ENCODE peak calls at places on chromosomes 16 and 17, in ten cellular contexts. U is left cardiac atrium; V is NCI-H1436; C is head of caudate nucleus; M is left colon; S is HFFc6; O is stimulated activated naive CD8-positive, alpha-beta T cell treated with anti-CD3 and anti-CD28 coated beads, Interleukin-15, amount 100 ng/mL, for 72 hours; N is A172; Q is ACHN; A is stimulated activated CD8-positive, alpha-beta memory T cell treated with anti-CD3 and anti-CD28 coated beads, Interleukin-15, amount 100 ng/mL, for 24 hours. Z is an unnamed sample.

GRCh38 chr17:30340957-30341356 is 7.1 kb upstream of the TMIGD1 start:
- DNase-seq in O (no peak), M (no peak), V (no peak), Q (no peak), U (no peak), C (no peak), S (no peak), A (no peak), N (no peak), Z (no peak)

GRCh38 chr16:76577003-76577402 is 299.8 kb downstream of the CNTNAP4 start:
- DNase-seq in U (no peak), O (no peak), M (no peak), C (no peak), V (no peak), A (no peak), Q (no peak), N (no peak), S (no peak), Z (no peak)

GRCh38 chr17:57104461-57105175 is 19.6 kb downstream of the AKAP1 start:
- DNase-seq in A (no peak), N (peak; percentile 74), O (no peak), U (no peak), M (no peak), C (no peak), V (no peak), S (peak; percentile 79), Q (peak; percentile 16), Z (no peak)

GRCh38 chr16:55737318-55737717 is 81.5 kb downstream of the SLC6A2 start:
- DNase-seq in S (no peak), O (no peak), Q (no peak), N (no peak), M (no peak), V (no peak), U (no peak), C (no peak), A (no peak), Z (no peak)

GRCh38 chr17:61492759-61493526 is 40.7 kb downstream of the TBX4 start:
- DNase-seq in C (no peak), N (peak; percentile 43), A (no peak), Q (no peak), S (peak; percentile 74), U (no peak), V (no peak), M (no peak), O (no peak), Z (no peak)

GRCh38 chr17:2435852-2436251 is 35.0 kb upstream of the MNT start:
- DNase-seq in O (no peak), C (peak; percentile 40), V (peak; percentile 88), N (no peak), S (no peak), A (no peak), Q (no peak), M (no peak), U (no peak), Z (peak; percentile 47)

GRCh38 chr16:51442140-51442539 is 291.1 kb upstream of the SALL1 start:
- DNase-seq in M (no peak), A (no peak), S (no peak), V (no peak), C (no peak), Q (no peak), U (no peak), N (no peak), O (no peak), Z (no peak)

GRCh38 chr16:89574681-89575246 is 794 bp upstream of the CPNE7 start:
- DNase-seq in O (peak; percentile 66), A (peak; percentile 39), V (peak; percentile 58), S (peak; percentile 63), C (no peak), U (peak; percentile 57), N (no peak), Q (no peak), M (no peak), Z (peak; percentile 8)

GRCh38 chr16:70790815-70791214 is 10.1 kb downstream of the VAC14 start:
- DNase-seq in S (no peak), N (no peak), V (no peak), O (no peak), C (no peak), M (no peak), A (no peak), U (no peak), Q (no peak), Z (no peak)

GRCh38 chr17:78798695-78799559 is 16.9 kb upstream of the CYTH1 start:
- DNase-seq in S (no peak), Q (peak; percentile 30), U (no peak), N (no peak), V (peak; percentile 15), O (no peak), M (no peak), A (no peak), C (no peak), Z (peak; percentile 35)

GRCh38 chr16:81493755-81494433 is 49.3 kb downstream of the CMIP start:
- DNase-seq in O (no peak), U (no peak), A (no peak), C (no peak), M (peak; percentile 66), Q (peak; percentile 72), V (no peak), N (peak; percentile 86), S (peak; percentile 84), Z (no peak)

GRCh38 chr16:25135239-25135878 is 23.8 kb downstream of the LCMT1 start:
- DNase-seq in S (peak; percentile 83), V (no peak), A (no peak), Q (peak; percentile 83), O (no peak), C (no peak), M (peak; percentile 38), N (peak; percentile 42), U (no peak), Z (peak; percentile 59)

GRCh38 chr17:60153606-60154355 is 4.0 kb downstream of the CA4 start:
- DNase-seq in U (no peak), A (no peak), S (no peak), V (no peak), M (no peak), Q (no peak), C (no peak), O (no peak), N (no peak), Z (no peak)

GRCh38 chr17:45388604-45389325 is 43.9 kb downstream of the ARHGAP27 start:
- DNase-seq in S (peak; percentile 41), Q (no peak), C (no peak), A (no peak), O (no peak), N (peak; percentile 43), V (no peak), U (no peak), M (no peak), Z (no peak)

GRCh38 chr17:36901506-36901905 is 35.8 kb upstream of the LHX1 start:
- DNase-seq in O (no peak), M (no peak), C (no peak), N (peak; percentile 81), S (no peak), V (no peak), Q (peak; percentile 97), U (no peak), A (no peak), Z (peak; percentile 91)

GRCh38 chr16:83433201-83433600 is 374.6 kb upstream of the HSBP1 start:
- DNase-seq in A (no peak), C (no peak), M (no peak), S (no peak), V (no peak), N (peak; percentile 6), U (no peak), O (no peak), Q (no peak), Z (no peak)

GRCh38 chr16:4917117-4917516 is 19.8 kb downstream of the PPL start:
- DNase-seq in C (no peak), A (no peak), V (no peak), O (no peak), Q (no peak), S (peak; percentile 40), M (no peak), N (peak; percentile 19), U (no peak), Z (no peak)